ENCODE peak calls at places on chromosomes 11 and 22, in six cellular contexts. K is B cell, V is mesothelial cell of epicardium, F is astrocyte of the cerebellum, S is nephron progenitor cell, E is foreskin fibroblast. Q is an unnamed sample.

GRCh38 chr22:43796567-43796966 is 15.5 kb downstream of the EFCAB6 start:
- DNase-seq in V (no peak), S (no peak), E (peak; percentile 13), K (no peak), F (no peak), Q (no peak)

GRCh38 chr11:12206529-12206928 is 96.1 kb downstream of the MICAL2 start:
- DNase-seq in F (no peak), E (no peak), K (no peak), V (no peak), S (no peak), Q (no peak)

GRCh38 chr11:1908579-1908978 is 10.9 kb upstream of the TNNT3 start:
- DNase-seq in F (no peak), K (no peak), V (no peak), S (no peak), E (no peak), Q (no peak)

GRCh38 chr11:125494987-125495725 is 909 bp downstream of the FEZ1 start:
- DNase-seq in V (peak; percentile 29), F (no peak), K (no peak), S (peak; percentile 68), E (peak; percentile 33), Q (no peak)

GRCh38 chr11:19380375-19380774 is 139.6 kb upstream of the E2F8 start:
- DNase-seq in V (no peak), S (no peak), E (peak; percentile 95), K (no peak), F (peak; percentile 33), Q (no peak)

GRCh38 chr11:78149646-78150045 is 10.2 kb upstream of the ALG8 start:
- DNase-seq in K (no peak), V (no peak), F (no peak), S (no peak), E (peak; percentile 77), Q (no peak)

GRCh38 chr11:803770-804598 is 1.0 kb downstream of the PIDD1 start:
- DNase-seq in S (peak; percentile 45), F (no peak), V (peak; percentile 69), K (no peak), E (no peak), Q (no peak)

GRCh38 chr22:48840112-48840949 is 987.3 kb downstream of the BRD1 start:
- DNase-seq in K (no peak), S (no peak), E (no peak), F (no peak), V (no peak), Q (no peak)

GRCh38 chr22:39214383-39215069 is 30.3 kb downstream of the PDGFB start:
- DNase-seq in S (no peak), V (no peak), E (peak; percentile 16), K (no peak), F (no peak), Q (no peak)

GRCh38 chr22:39087881-39088687 is 9.0 kb upstream of the APOBEC3H start:
- DNase-seq in V (no peak), E (no peak), K (no peak), S (peak; percentile 66), F (no peak), Q (no peak)

GRCh38 chr11:2120359-2121100 is 18.7 kb downstream of the IGF2 start:
- DNase-seq in E (peak; percentile 28), K (no peak), V (no peak), F (no peak), S (no peak), Q (no peak)

GRCh38 chr11:96338910-96339703 is 3.9 kb downstream of the MAML2 start:
- DNase-seq in F (no peak), K (peak; percentile 79), E (peak; percentile 70), V (no peak), S (no peak), Q (no peak)

GRCh38 chr22:45518580-45518991 is 15.9 kb downstream of the FBLN1 start:
- DNase-seq in E (peak; percentile 28), K (no peak), S (no peak), V (no peak), F (no peak), Q (no peak)

GRCh38 chr11:33976351-33977199 is 75.0 kb upstream of the CAPRIN1 start:
- DNase-seq in K (no peak), S (no peak), F (no peak), E (peak; percentile 14), V (no peak), Q (no peak)

GRCh38 chr11:83004855-83005556 is 66.7 kb downstream of the RAB30 start:
- DNase-seq in E (no peak), K (no peak), S (no peak), V (no peak), F (no peak), Q (no peak)

GRCh38 chr22:40512426-40513136 is 123.9 kb downstream of the MRTFA start:
- DNase-seq in F (peak; percentile 99), V (no peak), S (no peak), K (no peak), E (peak; percentile 96), Q (no peak)

GRCh38 chr11:110710520-110711381 is 1.5 kb downstream of the ARHGAP20 start:
- DNase-seq in K (no peak), F (no peak), S (peak; percentile 78), V (no peak), E (no peak), Q (no peak)

GRCh38 chr11:15258433-15259350 is 144.0 kb downstream of the INSC start:
- DNase-seq in V (no peak), K (no peak), F (peak; percentile 18), S (no peak), E (peak; percentile 20), Q (no peak)

GRCh38 chr11:8045839-8046238 is 35.2 kb upstream of the TUB start:
- DNase-seq in K (no peak), E (no peak), V (no peak), F (no peak), S (no peak), Q (no peak)

GRCh38 chr22:39839917-39840510 is 53.5 kb downstream of the ENTHD1 start:
- DNase-seq in V (no peak), E (no peak), K (no peak), F (no peak), S (no peak), Q (no peak)

GRCh38 chr22:49439373-49439772 is 388.3 kb downstream of the BRD1 start:
- DNase-seq in V (no peak), S (no peak), E (no peak), K (no peak), F (no peak), Q (no peak)

GRCh38 chr11:103601230-103601846 is 435.1 kb upstream of the DDI1 start:
- DNase-seq in K (no peak), S (peak; percentile 46), F (peak; percentile 64), V (no peak), E (peak; percentile 71), Q (no peak)

GRCh38 chr22:44926491-44927415 is 83.1 kb downstream of the PHF21B start:
- DNase-seq in V (no peak), S (no peak), E (no peak), K (no peak), F (no peak), Q (no peak)

GRCh38 chr11:2651826-2652237 is 48.0 kb downstream of the KCNQ1OT1 start:
- DNase-seq in V (no peak), E (no peak), F (no peak), K (no peak), S (no peak), Q (no peak)

GRCh38 chr22:49431559-49431958 is 396.1 kb downstream of the BRD1 start:
- DNase-seq in V (no peak), E (no peak), F (no peak), K (no peak), S (no peak), Q (no peak)

GRCh38 chr11:108647701-108648527 is 17.0 kb upstream of the DDX10 start:
- DNase-seq in E (peak; percentile 53), V (no peak), S (peak; percentile 61), F (peak; percentile 76), K (peak; percentile 50), Q (no peak)
- TF ChIP-seq CTCF in E (peak; percentile 88), V (peak; percentile 54), S (peak; percentile 88), F (peak; percentile 92), K (peak; percentile 71), Q (no peak)

DNA sequence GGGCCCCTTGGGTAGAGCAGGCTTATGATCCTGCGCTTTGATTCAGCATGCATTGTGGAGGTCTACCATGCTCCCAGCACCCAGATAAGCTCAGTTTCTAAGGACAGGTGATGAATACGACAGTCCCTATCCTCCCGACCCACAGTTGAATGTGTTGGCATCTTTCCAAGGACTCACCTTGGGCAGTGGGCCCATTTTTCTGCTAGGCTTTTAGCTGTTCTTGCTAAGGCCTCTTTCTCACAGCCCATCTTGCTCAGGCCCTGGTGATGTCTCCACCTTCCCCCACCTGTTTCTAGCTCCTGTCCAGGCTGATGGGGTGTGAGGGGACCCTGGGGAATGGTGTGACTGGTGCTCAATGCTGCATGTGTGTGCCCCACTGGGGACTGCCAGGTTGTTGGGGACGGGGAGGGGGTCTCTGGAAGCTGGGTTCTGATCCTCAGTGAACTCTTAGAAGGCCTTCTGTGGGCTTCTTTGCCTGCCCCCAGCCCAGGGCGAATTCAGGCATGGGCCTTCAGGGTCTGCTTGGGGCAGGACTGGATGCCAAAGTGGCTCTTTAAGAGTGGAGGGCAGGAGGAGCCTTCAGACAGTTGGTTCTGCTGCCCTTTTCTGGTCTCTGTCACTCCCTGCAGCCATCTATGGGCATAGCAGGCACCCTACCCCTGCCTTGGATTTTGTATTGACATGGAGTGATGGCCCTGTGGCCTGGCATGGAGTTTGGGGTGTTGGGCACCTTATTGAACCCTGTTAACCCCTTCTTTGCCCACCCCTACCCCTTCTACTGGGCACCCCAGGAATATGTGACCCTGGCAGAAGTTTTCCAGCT is 33.1 kb downstream of the PHLDB1 start:
- DNase-seq in S (no peak), K (no peak), E (no peak), V (no peak), F (no peak), Q (no peak)
- TF ChIP-seq CTCF in S (no peak), K (no peak), E (no peak), V (no peak), F (peak; percentile 7), Q (no peak)

DNA sequence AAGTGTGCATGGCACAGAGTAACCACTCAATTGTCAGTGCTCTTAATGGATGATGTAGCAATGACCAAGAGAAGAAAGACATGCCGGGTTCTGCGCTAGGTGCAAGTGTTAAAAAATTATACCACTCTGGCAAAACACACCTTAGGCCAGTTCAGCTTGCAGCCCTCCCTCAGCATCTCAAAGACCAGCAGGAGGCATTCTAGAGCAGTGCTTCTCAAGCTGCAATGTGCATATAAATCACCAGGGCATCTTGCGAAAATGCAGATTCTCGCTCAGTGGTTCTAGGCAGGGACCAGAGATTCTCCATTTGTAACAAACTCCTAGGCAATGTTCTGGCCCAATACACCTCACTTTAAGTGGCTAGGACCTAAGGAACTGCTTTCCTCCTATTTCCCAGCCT is 337.3 kb upstream of the API5 start:
- DNase-seq in V (no peak), S (no peak), K (no peak), E (no peak), F (no peak), Q (no peak)
- TF ChIP-seq CTCF in V (no peak), S (no peak), K (no peak), E (no peak), F (no peak), Q (no peak)

GRCh38 chr11:106278391-106278790 is 200.9 kb downstream of the AASDHPPT start:
- DNase-seq in E (no peak), K (no peak), F (no peak), S (no peak), V (no peak), Q (no peak)

GRCh38 chr11:106275151-106275550 is 197.7 kb downstream of the AASDHPPT start:
- DNase-seq in S (no peak), F (no peak), K (no peak), E (no peak), V (no peak), Q (no peak)

GRCh38 chr11:106280041-106280440 is 202.6 kb downstream of the AASDHPPT start:
- DNase-seq in E (no peak), V (no peak), K (no peak), S (no peak), F (no peak), Q (no peak)

GRCh38 chr11:106276126-106276525 is 198.7 kb downstream of the AASDHPPT start:
- DNase-seq in K (no peak), E (no peak), S (no peak), F (no peak), V (no peak), Q (no peak)

GRCh38 chr11:106276859-106277436 is 199.5 kb downstream of the AASDHPPT start:
- DNase-seq in V (no peak), K (no peak), E (peak; percentile 21), F (no peak), S (no peak), Q (no peak)
- TF ChIP-seq CTCF in V (no peak), K (no peak), E (peak; percentile 33), F (peak; percentile 58), S (no peak), Q (no peak)